ENCODE peak calls at places on chromosomes 4 and X, in six cellular contexts. One of them, this sample, is unnamed.

GRCh38 chr4:45855857-45856256 is 268.0 kb downstream of the GABRG1 start:
- DNase-seq in germinal center: no peak
- DNase-seq in prostate gland: no peak
- DNase-seq in CD4-positive, alpha-beta T cell: no peak
- DNase-seq in LoVo: no peak
- DNase-seq in KBM-7: no peak
- DNase-seq in this sample: no peak

GRCh38 chr4:145034727-145035211 is 63.2 kb downstream of the ANAPC10 start:
- DNase-seq in germinal center: no peak
- DNase-seq in prostate gland: no peak
- DNase-seq in CD4-positive, alpha-beta T cell: no peak
- DNase-seq in LoVo: peak; percentile 2
- DNase-seq in KBM-7: no peak
- DNase-seq in this sample: no peak

GRCh38 chrX:41875142-41875541 is 48.2 kb downstream of the CASK start:
- DNase-seq in germinal center: no peak
- DNase-seq in prostate gland: no peak
- DNase-seq in CD4-positive, alpha-beta T cell: no peak
- DNase-seq in LoVo: no peak
- DNase-seq in KBM-7: no peak
- DNase-seq in this sample: no peak

GRCh38 chrX:83588409-83588808 is 80.3 kb downstream of the POU3F4 start:
- DNase-seq in germinal center: no peak
- DNase-seq in prostate gland: no peak
- DNase-seq in CD4-positive, alpha-beta T cell: no peak
- DNase-seq in LoVo: no peak
- DNase-seq in KBM-7: no peak
- DNase-seq in this sample: no peak

GRCh38 chr4:177001271-177002175 is 208.8 kb upstream of the VEGFC start:
- DNase-seq in germinal center: no peak
- DNase-seq in prostate gland: no peak
- DNase-seq in CD4-positive, alpha-beta T cell: no peak
- DNase-seq in LoVo: peak; percentile 40
- DNase-seq in KBM-7: peak; percentile 65
- DNase-seq in this sample: no peak

GRCh38 chr4:25863347-25863784 is 578 bp upstream of the SEL1L3 start:
- DNase-seq in germinal center: peak; percentile 45
- DNase-seq in prostate gland: no peak
- DNase-seq in CD4-positive, alpha-beta T cell: no peak
- DNase-seq in LoVo: peak; percentile 53
- DNase-seq in KBM-7: no peak
- DNase-seq in this sample: peak; percentile 63

GRCh38 chr4:1449475-1449832 is 43.2 kb upstream of the NKX1-1 start:
- DNase-seq in germinal center: no peak
- DNase-seq in prostate gland: no peak
- DNase-seq in CD4-positive, alpha-beta T cell: no peak
- DNase-seq in LoVo: no peak
- DNase-seq in KBM-7: no peak
- DNase-seq in this sample: peak; percentile 11

GRCh38 chrX:31440546-31440945 is 368.7 kb upstream of the FTHL17 start:
- DNase-seq in germinal center: no peak
- DNase-seq in prostate gland: no peak
- DNase-seq in CD4-positive, alpha-beta T cell: no peak
- DNase-seq in LoVo: no peak
- DNase-seq in KBM-7: no peak
- DNase-seq in this sample: no peak

GRCh38 chr4:101306225-101306624 is 41.1 kb downstream of the PPP3CA start:
- DNase-seq in germinal center: no peak
- DNase-seq in prostate gland: no peak
- DNase-seq in CD4-positive, alpha-beta T cell: no peak
- DNase-seq in LoVo: no peak
- DNase-seq in KBM-7: peak; percentile 63
- DNase-seq in this sample: no peak

GRCh38 chr4:38856524-38857337 is at the start of gene TLR6:
- DNase-seq in germinal center: peak; percentile 54
- DNase-seq in prostate gland: peak; percentile 63
- DNase-seq in CD4-positive, alpha-beta T cell: peak; percentile 60
- DNase-seq in LoVo: peak; percentile 81
- DNase-seq in KBM-7: peak; percentile 91
- DNase-seq in this sample: peak; percentile 40

GRCh38 chrX:39263946-39264483 is 462.8 kb downstream of the MID1IP1 start:
- DNase-seq in germinal center: no peak
- DNase-seq in prostate gland: no peak
- DNase-seq in CD4-positive, alpha-beta T cell: no peak
- DNase-seq in LoVo: no peak
- DNase-seq in KBM-7: no peak
- DNase-seq in this sample: no peak

GRCh38 chr4:179059396-179059795 is 1617.2 kb upstream of the AGA start:
- DNase-seq in germinal center: no peak
- DNase-seq in prostate gland: no peak
- DNase-seq in CD4-positive, alpha-beta T cell: no peak
- DNase-seq in LoVo: no peak
- DNase-seq in KBM-7: no peak
- DNase-seq in this sample: no peak

GRCh38 chr4:56465599-56466295 is 1.7 kb upstream of the SRP72 start:
- DNase-seq in germinal center: no peak
- DNase-seq in prostate gland: no peak
- DNase-seq in CD4-positive, alpha-beta T cell: no peak
- DNase-seq in LoVo: peak; percentile 7
- DNase-seq in KBM-7: no peak
- DNase-seq in this sample: no peak

GRCh38 chrX:27966492-27966891 is 14.8 kb downstream of the DCAF8L1 start:
- DNase-seq in germinal center: no peak
- DNase-seq in prostate gland: no peak
- DNase-seq in CD4-positive, alpha-beta T cell: no peak
- DNase-seq in LoVo: peak; percentile 28
- DNase-seq in KBM-7: peak; percentile 16
- DNase-seq in this sample: no peak

GRCh38 chr4:56611501-56611900 is 69.6 kb downstream of the HOPX start:
- DNase-seq in germinal center: no peak
- DNase-seq in prostate gland: no peak
- DNase-seq in CD4-positive, alpha-beta T cell: no peak
- DNase-seq in LoVo: no peak
- DNase-seq in KBM-7: no peak
- DNase-seq in this sample: no peak

GRCh38 chrX:129772796-129773431 is 6.8 kb upstream of the SASH3 start:
- DNase-seq in germinal center: peak; percentile 65
- DNase-seq in prostate gland: no peak
- DNase-seq in CD4-positive, alpha-beta T cell: no peak
- DNase-seq in LoVo: no peak
- DNase-seq in KBM-7: peak; percentile 97
- DNase-seq in this sample: no peak

GRCh38 chr4:113101669-113102068 is 52.2 kb downstream of the ANK2 start:
- DNase-seq in germinal center: no peak
- DNase-seq in prostate gland: no peak
- DNase-seq in CD4-positive, alpha-beta T cell: no peak
- DNase-seq in LoVo: no peak
- DNase-seq in KBM-7: no peak
- DNase-seq in this sample: no peak

GRCh38 chr4:2457481-2458295 is 11.2 kb upstream of the RNF4 start:
- DNase-seq in germinal center: no peak
- DNase-seq in prostate gland: no peak
- DNase-seq in CD4-positive, alpha-beta T cell: no peak
- DNase-seq in LoVo: no peak
- DNase-seq in KBM-7: no peak
- DNase-seq in this sample: no peak

GRCh38 chr4:86840858-86841257 is 8.3 kb downstream of the SLC10A6 start:
- DNase-seq in germinal center: no peak
- DNase-seq in prostate gland: no peak
- DNase-seq in CD4-positive, alpha-beta T cell: no peak
- DNase-seq in LoVo: no peak
- DNase-seq in KBM-7: no peak
- DNase-seq in this sample: no peak

GRCh38 chr4:87260477-87260876 is 40.1 kb upstream of the KLHL8 start:
- DNase-seq in germinal center: no peak
- DNase-seq in prostate gland: no peak
- DNase-seq in CD4-positive, alpha-beta T cell: no peak
- DNase-seq in LoVo: no peak
- DNase-seq in KBM-7: no peak
- DNase-seq in this sample: no peak

GRCh38 chr4:123116412-123116811 is 194.0 kb upstream of the NUDT6 start:
- DNase-seq in germinal center: no peak
- DNase-seq in prostate gland: no peak
- DNase-seq in CD4-positive, alpha-beta T cell: no peak
- DNase-seq in LoVo: peak; percentile 57
- DNase-seq in KBM-7: no peak
- DNase-seq in this sample: no peak

GRCh38 chrX:13254076-13254785 is 65.6 kb downstream of the ATXN3L start:
- DNase-seq in germinal center: peak; percentile 9
- DNase-seq in prostate gland: no peak
- DNase-seq in CD4-positive, alpha-beta T cell: no peak
- DNase-seq in LoVo: no peak
- DNase-seq in KBM-7: peak; percentile 72
- DNase-seq in this sample: no peak

GRCh38 chr4:108794136-108794535 is 31.3 kb upstream of the ETNPPL start:
- DNase-seq in germinal center: no peak
- DNase-seq in prostate gland: no peak
- DNase-seq in CD4-positive, alpha-beta T cell: no peak
- DNase-seq in LoVo: no peak
- DNase-seq in KBM-7: no peak
- DNase-seq in this sample: no peak

GRCh38 chr4:73589261-73589847 is 30.9 kb downstream of the RASSF6 start:
- DNase-seq in germinal center: peak; percentile 22
- DNase-seq in prostate gland: peak; percentile 24
- DNase-seq in CD4-positive, alpha-beta T cell: no peak
- DNase-seq in LoVo: no peak
- DNase-seq in KBM-7: no peak
- DNase-seq in this sample: no peak

GRCh38 chr4:25011135-25011866 is 19.4 kb downstream of the LGI2 start:
- DNase-seq in germinal center: no peak
- DNase-seq in prostate gland: no peak
- DNase-seq in CD4-positive, alpha-beta T cell: no peak
- DNase-seq in LoVo: no peak
- DNase-seq in KBM-7: peak; percentile 17
- DNase-seq in this sample: no peak

GRCh38 chr4:56874166-56874565 is 33.5 kb upstream of the REST start:
- DNase-seq in germinal center: no peak
- DNase-seq in prostate gland: peak; percentile 72
- DNase-seq in CD4-positive, alpha-beta T cell: no peak
- DNase-seq in LoVo: peak; percentile 39
- DNase-seq in KBM-7: no peak
- DNase-seq in this sample: no peak

GRCh38 chrX:99522450-99522849 is 887.6 kb downstream of the PCDH19 start:
- DNase-seq in germinal center: no peak
- DNase-seq in prostate gland: no peak
- DNase-seq in CD4-positive, alpha-beta T cell: no peak
- DNase-seq in LoVo: no peak
- DNase-seq in KBM-7: no peak
- DNase-seq in this sample: no peak

GRCh38 chrX:10617186-10617963 is 3.0 kb downstream of the MID1 start:
- DNase-seq in germinal center: no peak
- DNase-seq in prostate gland: no peak
- DNase-seq in CD4-positive, alpha-beta T cell: no peak
- DNase-seq in LoVo: no peak
- DNase-seq in KBM-7: no peak
- DNase-seq in this sample: no peak

GRCh38 chrX:79259073-79259689 is 108.0 kb downstream of the ITM2A start:
- DNase-seq in germinal center: peak; percentile 2
- DNase-seq in prostate gland: no peak
- DNase-seq in CD4-positive, alpha-beta T cell: peak; percentile 15
- DNase-seq in LoVo: no peak
- DNase-seq in KBM-7: peak; percentile 97
- DNase-seq in this sample: no peak

GRCh38 chr4:57070461-57070860 is 39.7 kb downstream of the IGFBP7 start:
- DNase-seq in germinal center: no peak
- DNase-seq in prostate gland: no peak
- DNase-seq in CD4-positive, alpha-beta T cell: no peak
- DNase-seq in LoVo: no peak
- DNase-seq in KBM-7: no peak
- DNase-seq in this sample: no peak

GRCh38 chrX:108353452-108353851 is 84.8 kb downstream of the COL4A6 start:
- DNase-seq in germinal center: no peak
- DNase-seq in prostate gland: no peak
- DNase-seq in CD4-positive, alpha-beta T cell: no peak
- DNase-seq in LoVo: no peak
- DNase-seq in KBM-7: no peak
- DNase-seq in this sample: no peak

GRCh38 chr4:8285143-8285975 is 15.8 kb downstream of the HTRA3 start:
- DNase-seq in germinal center: no peak
- DNase-seq in prostate gland: no peak
- DNase-seq in CD4-positive, alpha-beta T cell: no peak
- DNase-seq in LoVo: no peak
- DNase-seq in KBM-7: no peak
- DNase-seq in this sample: no peak

GRCh38 chr4:8860892-8861575 is 10.6 kb downstream of the HMX1 start:
- DNase-seq in germinal center: no peak
- DNase-seq in prostate gland: no peak
- DNase-seq in CD4-positive, alpha-beta T cell: no peak
- DNase-seq in LoVo: no peak
- DNase-seq in KBM-7: no peak
- DNase-seq in this sample: peak; percentile 71

GRCh38 chr4:156495109-156495508 is 476.5 kb downstream of the PDGFC start:
- DNase-seq in germinal center: no peak
- DNase-seq in prostate gland: no peak
- DNase-seq in CD4-positive, alpha-beta T cell: no peak
- DNase-seq in LoVo: no peak
- DNase-seq in KBM-7: no peak
- DNase-seq in this sample: no peak

GRCh38 chr4:164753873-164754488 is at the start of gene SMIM31:
- DNase-seq in germinal center: no peak
- DNase-seq in prostate gland: peak; percentile 24
- DNase-seq in CD4-positive, alpha-beta T cell: no peak
- DNase-seq in LoVo: peak; percentile 76
- DNase-seq in KBM-7: no peak
- DNase-seq in this sample: no peak

GRCh38 chrX:30065226-30065625 is 150.1 kb upstream of the MAGEB2 start:
- DNase-seq in germinal center: no peak
- DNase-seq in prostate gland: no peak
- DNase-seq in CD4-positive, alpha-beta T cell: no peak
- DNase-seq in LoVo: peak; percentile 1
- DNase-seq in KBM-7: no peak
- DNase-seq in this sample: no peak

GRCh38 chr4:69858683-69859082 is 1.3 kb downstream of the SULT1E1 start:
- DNase-seq in germinal center: no peak
- DNase-seq in prostate gland: no peak
- DNase-seq in CD4-positive, alpha-beta T cell: no peak
- DNase-seq in LoVo: peak; percentile 63
- DNase-seq in KBM-7: no peak
- DNase-seq in this sample: no peak

GRCh38 chr4:2085496-2085901 is 26.4 kb downstream of the NAT8L start:
- DNase-seq in germinal center: no peak
- DNase-seq in prostate gland: no peak
- DNase-seq in CD4-positive, alpha-beta T cell: no peak
- DNase-seq in LoVo: no peak
- DNase-seq in KBM-7: no peak
- DNase-seq in this sample: no peak

This sample was measured in WTC11.